ENCODE peak calls at places on chromosomes 13 and 19, in nine cellular contexts. O is left ventricle myocardium inferior, N is nephron progenitor cell, A is osteocyte, J is OCI-LY7, V is suprapubic skin, W is pancreas, H is fibroblast of the aortic adventitia, Z is right lobe of liver. F is an unnamed sample.

GRCh38 chr19:38686530-38686888 is 39.1 kb downstream of the ACTN4 start:
- DNase-seq in A (no peak), Z (no peak), N (no peak), O (no peak), W (no peak), V (peak; percentile 58), H (no peak), J (no peak), F (no peak)

GRCh38 chr19:18663940-18664530 is 19.4 kb upstream of the CRTC1 start:
- DNase-seq in A (no peak), W (no peak), O (no peak), J (no peak), N (no peak), Z (no peak), V (no peak), H (no peak), F (no peak)

GRCh38 chr13:59570204-59570603 is 593.5 kb downstream of the DIAPH3 start:
- DNase-seq in V (no peak), O (no peak), N (no peak), W (no peak), H (no peak), J (no peak), Z (no peak), A (no peak), F (no peak)

GRCh38 chr19:3270908-3271307 is 46.4 kb downstream of the CELF5 start:
- DNase-seq in Z (no peak), V (no peak), W (no peak), O (no peak), H (peak; percentile 32), N (no peak), A (no peak), J (peak; percentile 58), F (peak; percentile 19)

GRCh38 chr19:49546825-49547565 is 19.2 kb downstream of the RCN3 start:
- DNase-seq in N (peak; percentile 80), W (no peak), Z (peak; percentile 74), A (no peak), H (peak; percentile 92), V (no peak), J (peak; percentile 84), O (no peak), F (peak; percentile 85)

GRCh38 chr19:57363734-57364181 is 407 bp downstream of the TRAPPC2B start:
- DNase-seq in J (peak; percentile 17), V (no peak), N (no peak), H (no peak), W (no peak), O (no peak), Z (no peak), A (no peak), F (no peak)

GRCh38 chr13:97133955-97134354 is 88.2 kb upstream of the MBNL2 start:
- DNase-seq in J (no peak), A (no peak), V (no peak), H (no peak), O (no peak), Z (no peak), N (no peak), W (no peak), F (no peak)

GRCh38 chr13:100892981-100893380 is 218.4 kb upstream of the TMTC4 start:
- DNase-seq in V (no peak), O (no peak), N (no peak), A (no peak), H (no peak), J (no peak), Z (no peak), W (no peak), F (no peak)

GRCh38 chr13:65940720-65941119 is 1289.4 kb downstream of the PCDH9 start:
- DNase-seq in N (no peak), V (no peak), H (no peak), Z (no peak), O (peak; percentile 32), A (no peak), J (no peak), W (no peak), F (no peak)

GRCh38 chr13:71144883-71145282 is 722.1 kb downstream of the DACH1 start:
- DNase-seq in Z (no peak), J (no peak), H (no peak), V (no peak), N (no peak), A (no peak), O (no peak), W (no peak), F (no peak)

GRCh38 chr13:22948421-22948820 is 232.4 kb upstream of the SGCG start:
- DNase-seq in A (peak; percentile 65), Z (no peak), V (no peak), H (no peak), W (no peak), J (no peak), N (no peak), O (no peak), F (no peak)

GRCh38 chr13:95217920-95218830 is 83.1 kb downstream of the ABCC4 start:
- DNase-seq in H (no peak), V (no peak), J (no peak), A (no peak), W (no peak), O (no peak), Z (no peak), N (no peak), F (no peak)

DNA sequence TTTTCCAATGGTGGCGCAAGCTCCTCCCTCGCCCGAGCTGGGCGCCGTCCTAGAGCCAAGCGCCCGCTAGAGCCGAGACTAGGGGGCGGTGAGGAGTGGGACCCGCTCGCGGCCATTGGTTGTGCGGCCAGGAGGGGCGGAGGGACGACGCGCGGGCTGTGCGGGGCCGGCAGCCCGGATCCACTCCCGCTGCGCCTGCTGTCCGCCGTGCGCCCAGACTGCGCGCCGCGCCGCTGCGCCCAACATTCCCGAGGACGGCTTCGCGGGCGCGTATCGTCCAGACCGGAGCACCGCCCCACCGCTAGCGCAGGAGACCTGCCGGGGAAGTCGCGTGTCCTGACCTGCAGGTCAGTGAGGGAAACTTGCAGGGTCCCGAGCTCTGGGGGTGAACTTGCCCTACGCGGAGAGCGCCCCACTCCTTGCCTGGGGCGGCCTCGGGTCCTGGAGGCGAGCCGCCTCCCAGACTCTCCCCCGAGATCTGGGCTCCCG is at the start of gene SERTM1:
- DNase-seq in J (no peak), W (no peak), O (peak; percentile 45), Z (no peak), H (peak; percentile 16), A (no peak), N (peak; percentile 84), V (no peak), F (peak; percentile 38)
- TF ChIP-seq CTCF in J (no peak), W (no peak), O (no peak), Z (no peak), H (no peak), A (no peak), N (no peak), V (no peak), F (no peak)

DNA sequence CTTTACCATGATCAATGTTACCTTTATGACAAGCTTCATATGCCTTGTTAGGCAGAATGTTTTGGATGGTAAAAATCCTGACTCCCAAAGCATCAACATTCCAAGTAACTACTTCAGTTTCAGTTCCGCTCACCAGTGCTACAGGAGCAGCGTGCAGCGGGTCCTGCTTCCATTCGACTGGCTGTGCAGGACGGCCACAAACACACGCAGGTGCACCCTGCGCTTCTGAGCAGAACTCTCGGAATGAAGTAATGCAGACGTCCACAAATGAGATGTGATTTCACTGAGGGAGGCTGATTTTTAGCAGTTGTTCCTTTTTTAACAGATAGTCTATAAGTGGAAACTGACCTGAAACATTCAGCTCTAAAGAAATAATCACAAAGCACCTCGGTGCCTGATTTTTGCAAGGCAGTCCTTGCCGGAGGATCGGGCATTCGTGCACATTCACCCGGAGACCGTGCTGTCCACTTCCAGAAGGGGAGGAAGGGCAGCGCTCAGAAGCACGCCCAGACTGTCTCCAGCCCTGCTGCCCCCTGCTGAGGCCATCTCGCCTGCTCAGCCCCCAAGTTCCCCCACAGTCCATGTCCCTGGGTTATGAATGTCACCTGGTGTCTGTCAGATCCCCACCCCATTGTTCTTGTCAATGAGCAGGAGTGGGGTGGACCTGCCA is 85.8 kb downstream of the RAB20 start:
- DNase-seq in Z (no peak), A (no peak), O (no peak), H (no peak), N (no peak), J (peak; percentile 30), V (no peak), W (no peak), F (no peak)
- TF ChIP-seq CTCF in Z (no peak), A (no peak), O (no peak), H (no peak), N (no peak), J (no peak), V (no peak), W (no peak), F (no peak)

DNA sequence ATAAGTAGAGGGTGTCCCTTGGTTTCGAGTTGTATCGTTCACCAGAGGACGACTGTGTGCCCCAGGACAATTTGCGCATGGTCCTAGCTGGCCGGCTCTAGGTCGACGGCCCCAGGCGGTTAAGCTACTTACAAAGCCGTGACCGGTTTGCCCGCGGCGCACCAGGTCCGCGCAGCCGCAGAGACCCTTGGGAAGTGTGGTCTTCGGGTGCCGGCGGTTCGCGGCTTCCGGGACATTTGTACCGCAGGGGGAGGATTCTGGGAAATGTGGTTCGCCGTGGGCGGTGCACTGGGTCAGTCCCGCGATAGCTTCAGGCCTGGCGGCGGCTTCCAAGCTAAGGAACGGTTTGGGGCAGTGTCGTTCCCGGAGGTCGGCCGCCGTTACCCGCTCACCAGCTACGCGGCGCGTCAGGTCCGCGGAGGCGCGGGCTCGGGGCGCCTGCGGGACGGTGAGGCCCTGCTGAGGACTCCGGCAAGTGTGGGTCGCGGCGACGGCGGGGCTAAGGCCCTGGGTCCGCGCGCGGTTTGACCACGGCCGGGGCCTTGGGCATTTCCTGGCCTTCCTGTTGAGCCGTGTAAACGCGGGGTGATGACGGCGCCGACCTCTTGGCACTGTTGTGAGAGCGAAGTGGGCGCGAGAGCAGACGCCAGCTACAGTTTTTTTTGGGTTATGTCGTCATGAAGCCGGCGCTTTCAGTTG is at the start of gene ZNF302:
- DNase-seq in H (peak; percentile 98), O (peak; percentile 97), N (peak; percentile 92), A (peak; percentile 98), W (peak; percentile 95), Z (peak; percentile 98), J (peak; percentile 97), V (peak; percentile 98), F (peak; percentile 99)
- TF ChIP-seq CTCF in H (no peak), O (no peak), N (no peak), A (no peak), W (no peak), Z (no peak), J (no peak), V (no peak), F (no peak)

GRCh38 chr19:16659832-16660708 is at the start of gene SMIM7:
- DNase-seq in A (peak; percentile 99), Z (peak; percentile 99), J (peak; percentile 100), W (peak; percentile 99), N (peak; percentile 97), H (peak; percentile 98), O (peak; percentile 98), V (peak; percentile 99), F (peak; percentile 99)
- TF ChIP-seq CTCF in A (no peak), Z (peak; percentile 48), J (peak; percentile 66), W (no peak), N (no peak), H (no peak), O (no peak), V (no peak), F (peak; percentile 24)